ENCODE peak calls at places on chromosomes 5 and 9, in eight cellular contexts. M is AG04450; S is HEK293T; A is A172; V is stimulated activated CD8-positive, alpha-beta memory T cell treated with anti-CD3 and anti-CD28 coated beads, Interleukin-15, amount 100 ng/mL, for 1 hour; K is tibial nerve; T is spleen; Y is endodermal cell. G is an unnamed sample.

GRCh38 chr9:10875752-10876151 is 262.9 kb upstream of the PTPRD start:
- DNase-seq in V (no peak), S (no peak), A (peak), T (no peak), Y (no peak), M (no peak), K (no peak), G (no peak)

GRCh38 chr5:174559566-174560090 is 164.8 kb upstream of the MSX2 start:
- DNase-seq in S (no peak), Y (no peak), A (no peak), K (no peak), V (no peak), M (no peak), T (no peak), G (no peak)

GRCh38 chr5:39650234-39650816 is 225.5 kb upstream of the DAB2 start:
- DNase-seq in M (peak), V (no peak), A (peak), T (no peak), S (no peak), Y (no peak), K (no peak), G (no peak)

GRCh38 chr9:132041825-132042224 is 37.8 kb downstream of the MED27 start:
- DNase-seq in M (no peak), K (no peak), V (no peak), A (no peak), T (no peak), Y (no peak), S (no peak), G (no peak)

GRCh38 chr9:98935064-98935463 is 8.6 kb upstream of the COL15A1 start:
- DNase-seq in S (no peak), Y (no peak), V (no peak), A (no peak), K (no peak), M (no peak), T (no peak), G (no peak)

GRCh38 chr5:179699640-179700298 is 1.0 kb downstream of the CANX start:
- DNase-seq in Y (no peak), V (no peak), A (peak), T (no peak), M (no peak), K (peak), S (peak), G (no peak)

GRCh38 chr5:134203630-134204029 is 22.2 kb downstream of the PPP2CA start:
- DNase-seq in S (no peak), V (no peak), A (no peak), K (no peak), Y (no peak), M (no peak), T (no peak), G (no peak)

GRCh38 chr5:80864706-80865435 is 95.3 kb upstream of the RASGRF2 start:
- DNase-seq in M (no peak), K (no peak), S (no peak), T (no peak), V (no peak), Y (no peak), A (no peak), G (no peak)

GRCh38 chr9:81599837-81600236 is 89.5 kb downstream of the TLE1 start:
- DNase-seq in T (no peak), M (no peak), K (no peak), S (no peak), Y (no peak), A (no peak), V (no peak), G (no peak)

GRCh38 chr9:129737479-129738269 is 15.2 kb downstream of the PTGES start:
- DNase-seq in T (peak), Y (peak), M (no peak), A (peak), V (peak), K (peak), S (peak), G (no peak)

GRCh38 chr9:94867281-94867841 is 140.9 kb downstream of the AOPEP start:
- DNase-seq in A (peak), T (no peak), V (no peak), M (peak), Y (no peak), K (peak), S (peak), G (peak)

GRCh38 chr5:173123416-173123815 is 20.9 kb upstream of the BNIP1 start:
- DNase-seq in A (no peak), K (peak), S (no peak), Y (no peak), V (no peak), M (peak), T (no peak), G (no peak)

GRCh38 chr5:141861194-141861593 is 17.0 kb downstream of the PCDH1 start:
- DNase-seq in M (no peak), V (no peak), A (no peak), T (no peak), K (no peak), S (no peak), Y (no peak), G (no peak)

GRCh38 chr9:120697448-120697847 is 16.8 kb downstream of the MEGF9 start:
- DNase-seq in A (no peak), T (no peak), S (no peak), Y (no peak), M (no peak), V (no peak), K (no peak), G (no peak)

GRCh38 chr5:160471761-160472160 is 50.1 kb downstream of the PTTG1 start:
- DNase-seq in S (no peak), K (no peak), T (no peak), Y (no peak), A (no peak), V (no peak), M (no peak), G (no peak)

GRCh38 chr5:103513696-103514095 is 48.9 kb downstream of the NUDT12 start:
- DNase-seq in Y (no peak), S (no peak), A (no peak), V (no peak), M (no peak), T (no peak), K (no peak), G (no peak)

GRCh38 chr9:124127290-124127646 is 115.7 kb downstream of the LHX2 start:
- DNase-seq in Y (no peak), S (no peak), V (no peak), M (no peak), K (no peak), T (no peak), A (no peak), G (no peak)

GRCh38 chr5:35332551-35332950 is 102.3 kb upstream of the PRLR start:
- DNase-seq in S (no peak), M (no peak), V (no peak), A (no peak), Y (peak), T (no peak), K (no peak), G (no peak)

GRCh38 chr5:87347272-87347671 is 65.5 kb downstream of the CCNH start:
- DNase-seq in S (no peak), T (no peak), Y (no peak), K (no peak), V (no peak), A (no peak), M (no peak), G (no peak)

GRCh38 chr5:6399978-6400910 is 21.9 kb upstream of the MED10 start:
- DNase-seq in V (no peak), M (no peak), K (no peak), S (no peak), T (no peak), Y (peak), A (peak), G (no peak)

GRCh38 chr9:19445452-19445851 is 36.6 kb downstream of the ACER2 start:
- DNase-seq in M (no peak), K (no peak), V (no peak), A (no peak), Y (no peak), T (no peak), S (no peak), G (no peak)

GRCh38 chr9:133332381-133332730 is 3.6 kb downstream of the SURF6 start:
- DNase-seq in T (peak), S (no peak), A (no peak), M (no peak), K (no peak), V (no peak), Y (no peak), G (no peak)

GRCh38 chr5:68548959-68549676 is 333.6 kb downstream of the PIK3R1 start:
- DNase-seq in V (no peak), T (no peak), M (peak), Y (no peak), A (peak), S (no peak), K (no peak), G (no peak)

GRCh38 chr5:112232651-112233050 is 186.4 kb downstream of the EPB41L4A start:
- DNase-seq in K (no peak), A (no peak), Y (no peak), T (no peak), S (no peak), M (no peak), V (no peak), G (no peak)

GRCh38 chr5:41587668-41588067 is 77.3 kb upstream of the PLCXD3 start:
- DNase-seq in M (no peak), K (no peak), V (no peak), T (no peak), S (no peak), Y (no peak), A (no peak), G (no peak)

GRCh38 chr9:134773842-134774241 is 106.8 kb upstream of the FCN2 start:
- DNase-seq in V (no peak), S (no peak), A (no peak), M (no peak), Y (no peak), T (no peak), K (no peak), G (no peak)

GRCh38 chr5:66701244-66701643 is 105.1 kb downstream of the MAST4 start:
- DNase-seq in K (no peak), A (no peak), V (no peak), M (no peak), S (no peak), T (no peak), Y (no peak), G (no peak)

GRCh38 chr9:123248630-123249029 is 19.8 kb downstream of the STRBP start:
- DNase-seq in K (no peak), A (no peak), Y (no peak), T (no peak), M (no peak), S (no peak), V (no peak), G (no peak)

GRCh38 chr5:104312481-104312880 is 749.9 kb upstream of the NUDT12 start:
- DNase-seq in V (no peak), A (no peak), S (no peak), M (no peak), K (no peak), Y (no peak), T (no peak), G (no peak)